ENCODE peak calls at places on chromosomes 1 and 21, in six cellular contexts. P is dorsolateral prefrontal cortex, Z is AG04450, E is prostate gland, C is breast epithelium, U is spleen. G is an unnamed sample.
A peak's percentile ranks its signal among the peaks of the same experiment; 100 is the strongest.

GRCh38 chr1:25360596-25361581 is 22.8 kb downstream of the TMEM50A start:
- DNase-seq in P (no peak), Z (no peak), E (no peak), C (no peak), U (no peak), G (peak; percentile 72)

GRCh38 chr1:37262439-37263170 is 211.8 kb upstream of the ZC3H12A start:
- DNase-seq in P (no peak), Z (no peak), E (no peak), C (no peak), U (no peak), G (no peak)

GRCh38 chr1:15733218-15733725 is 2.8 kb upstream of the SLC25A34 start:
- DNase-seq in P (no peak), Z (no peak), E (no peak), C (no peak), U (no peak), G (no peak)

GRCh38 chr1:30868833-30869435 is 39.6 kb downstream of the SDC3 start:
- DNase-seq in P (no peak), Z (no peak), E (no peak), C (no peak), U (no peak), G (peak; percentile 43)

GRCh38 chr1:9129391-9130041 is 614 bp upstream of the GPR157 start:
- DNase-seq in P (no peak), Z (no peak), E (peak; percentile 78), C (peak; percentile 80), U (peak; percentile 99), G (peak; percentile 97)

GRCh38 chr1:53401815-53402745 is 57.1 kb upstream of the DMRTB1 start:
- DNase-seq in P (no peak), Z (no peak), E (no peak), C (no peak), U (no peak), G (no peak)

GRCh38 chr21:39671986-39672385 is 59.2 kb downstream of the B3GALT5 start:
- DNase-seq in P (no peak), Z (no peak), E (no peak), C (no peak), U (no peak), G (no peak)

GRCh38 chr1:116126281-116126680 is 15.1 kb downstream of the MAB21L3 start:
- DNase-seq in P (no peak), Z (no peak), E (no peak), C (no peak), U (no peak), G (no peak)

GRCh38 chr1:10207810-10208209 is 2.6 kb upstream of the KIF1B start:
- DNase-seq in P (no peak), Z (no peak), E (no peak), C (no peak), U (no peak), G (no peak)

GRCh38 chr1:177424746-177425145 is 254.0 kb downstream of the BRINP2 start:
- DNase-seq in P (no peak), Z (no peak), E (no peak), C (no peak), U (no peak), G (no peak)

GRCh38 chr1:57858740-57859139 is 434.9 kb upstream of the DAB1 start:
- DNase-seq in P (no peak), Z (no peak), E (no peak), C (no peak), U (no peak), G (no peak)

GRCh38 chr1:154962238-154962678 is 676 bp upstream of the PYGO2 start:
- DNase-seq in P (no peak), Z (no peak), E (peak; percentile 50), C (no peak), U (peak; percentile 84), G (peak; percentile 79)

GRCh38 chr1:228782662-228783414 is 47.6 kb downstream of the RHOU start:
- DNase-seq in P (no peak), Z (no peak), E (no peak), C (no peak), U (no peak), G (no peak)

DNA sequence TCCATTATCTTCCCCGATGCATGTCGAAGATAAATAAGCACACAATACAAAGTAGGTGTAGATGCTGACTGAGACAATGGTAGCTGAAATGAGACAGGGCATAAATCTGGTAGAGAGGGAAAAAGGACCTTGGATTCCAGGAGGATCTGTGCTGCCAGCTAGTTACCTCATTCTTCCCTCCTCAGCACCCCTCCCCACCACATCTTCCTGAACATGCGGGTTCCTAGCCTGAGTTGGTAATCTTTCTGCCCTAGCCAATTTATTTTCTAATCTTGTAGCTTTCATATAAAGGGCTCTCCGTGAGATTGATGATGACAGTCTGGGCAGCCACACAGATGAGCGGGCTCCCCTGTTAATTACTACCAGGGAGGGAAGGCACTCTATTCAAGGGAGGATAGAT is 20.2 kb downstream of the ARHGEF11 start:
- DNase-seq in P (no peak), Z (no peak), E (no peak), C (no peak), U (no peak), G (no peak)
- TF ChIP-seq CTCF in P (no peak), Z (no peak), E (no peak), C (no peak), U (no peak), G (no peak)

GRCh38 chr1:234584926-234585325 is 25.1 kb downstream of the IRF2BP2 start:
- DNase-seq in P (no peak), Z (no peak), E (no peak), C (no peak), U (no peak), G (no peak)
- H3K27ac ChIP-seq in P (peak overlapping the region; percentile 86), Z (no peak overlapping the region), E (no peak overlapping the region), C (peak overlapping the region; percentile 50), U (peak overlapping the region; percentile 52), G (peak overlapping the region; percentile 15)

DNA sequence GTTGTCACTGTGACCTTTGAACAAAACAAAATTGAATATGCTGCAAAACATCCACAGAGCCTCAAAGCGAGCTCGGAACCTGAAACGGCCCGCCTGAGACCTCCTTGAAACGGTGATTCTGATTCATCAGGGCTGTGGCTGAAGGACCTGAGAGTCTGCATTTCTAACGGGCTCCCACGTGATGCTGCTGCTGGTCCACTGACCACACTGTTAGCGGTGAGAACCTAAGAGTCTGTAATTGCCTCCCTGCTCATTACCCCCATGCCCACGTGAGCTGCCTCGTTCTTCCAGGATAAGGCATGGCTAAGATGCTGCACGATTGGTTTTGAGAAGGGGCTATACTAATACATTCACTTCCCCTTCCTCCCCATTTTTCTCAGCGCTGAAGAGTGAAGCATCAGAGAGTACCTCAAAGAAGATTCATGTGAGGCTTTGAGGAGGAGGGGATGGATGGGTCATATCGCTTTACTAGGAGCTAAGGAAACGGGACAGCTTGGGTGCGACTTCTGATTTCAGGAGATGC is 9.7 kb downstream of the TLR5 start:
- DNase-seq in P (no peak), Z (no peak), E (no peak), C (no peak), U (no peak), G (no peak)
- TF ChIP-seq CTCF in P (no peak), Z (no peak), E (no peak), C (no peak), U (peak; percentile 91), G (no peak)

GRCh38 chr1:81804320-81804719 is 3.6 kb downstream of the ADGRL2 start:
- DNase-seq in P (no peak), Z (no peak), E (no peak), C (no peak), U (no peak), G (no peak)
- H3K27ac ChIP-seq in P (no peak overlapping the region), Z (no peak overlapping the region), E (peak overlapping the region; percentile 94), C (peak overlapping the region; percentile 97), U (peak overlapping the region; percentile 92), G (no peak overlapping the region)

GRCh38 chr21:45954271-45954670 is 27.3 kb upstream of the COL6A1 start:
- DNase-seq in P (no peak), Z (no peak), E (no peak), C (no peak), U (no peak), G (no peak)
- TF ChIP-seq CTCF in P (no peak), Z (peak; percentile 39), E (no peak), C (no peak), U (no peak), G (no peak)

GRCh38 chr1:231613419-231614349 is 12.9 kb upstream of the DISC1 start:
- DNase-seq in P (no peak), Z (no peak), E (no peak), C (no peak), U (peak; percentile 83), G (no peak)
- H3K27ac ChIP-seq in P (no peak overlapping the region), Z (no peak overlapping the region), E (no peak overlapping the region), C (no peak overlapping the region), U (peak overlapping the region; percentile 83), G (no peak overlapping the region)